ENCODE peak calls at places on chromosome 11, in nine cellular contexts. Y is A549, J is H1, F is endothelial cell of umbilical vein, R is SK-N-SH, V is GM12878, P is HCT116, M is HepG2, I is K562. N is an unnamed sample.

GRCh38 chr11:45994421-45995341 is 72.2 kb downstream of the LARGE2 start:
- DNase-seq in I (peak; percentile 97), R (peak; percentile 25), F (no peak), P (no peak), J (no peak), Y (no peak), M (no peak), V (no peak), N (peak; percentile 6)

GRCh38 chr11:74427377-74427776 is 29.1 kb upstream of the PGM2L1 start:
- DNase-seq in F (peak; percentile 81), P (no peak), J (no peak), V (no peak), M (no peak), I (no peak), Y (no peak), R (no peak), N (no peak)

GRCh38 chr11:82225930-82226329 is 507.7 kb downstream of the FAM181B start:
- DNase-seq in M (no peak), P (no peak), J (no peak), F (no peak), Y (no peak), V (no peak), I (no peak), R (no peak), N (no peak)

GRCh38 chr11:69867076-69868002 is 48.1 kb upstream of the FGF3 start:
- DNase-seq in M (no peak), Y (no peak), V (no peak), I (no peak), J (no peak), R (peak; percentile 33), F (no peak), P (no peak), N (no peak)

GRCh38 chr11:57485217-57486007 is 25.1 kb downstream of the RTN4RL2 start:
- DNase-seq in P (no peak), I (no peak), Y (no peak), V (no peak), F (no peak), J (no peak), M (no peak), R (no peak), N (peak; percentile 92)

GRCh38 chr11:17382046-17382728 is 6.3 kb downstream of the KCNJ11 start:
- DNase-seq in M (no peak), J (no peak), F (no peak), Y (no peak), P (no peak), V (no peak), I (no peak), R (no peak), N (no peak)

GRCh38 chr11:114060402-114061052 is 1.0 kb downstream of the ZBTB16 start:
- DNase-seq in I (no peak), V (no peak), P (no peak), J (no peak), M (no peak), Y (no peak), R (peak; percentile 67), F (peak; percentile 58), N (peak; percentile 71)

GRCh38 chr11:46727952-46728658 is 9.1 kb downstream of the F2 start:
- DNase-seq in V (no peak), J (no peak), M (no peak), Y (no peak), I (no peak), P (no peak), F (no peak), R (no peak), N (no peak)

GRCh38 chr11:1384206-1384965 is 5.3 kb upstream of the BRSK2 start:
- DNase-seq in Y (no peak), I (no peak), P (no peak), V (peak; percentile 8), J (no peak), F (no peak), R (no peak), M (no peak), N (no peak)

GRCh38 chr11:46238967-46239800 is 38.3 kb upstream of the CREB3L1 start:
- DNase-seq in I (peak; percentile 92), J (peak; percentile 83), F (peak; percentile 87), V (no peak), M (peak; percentile 40), Y (peak; percentile 86), R (peak; percentile 94), P (peak; percentile 62), N (peak; percentile 90)

GRCh38 chr11:121338536-121338935 is 46.0 kb downstream of the SC5D start:
- DNase-seq in I (no peak), P (no peak), F (no peak), J (no peak), Y (no peak), R (no peak), V (no peak), M (no peak), N (no peak)

GRCh38 chr11:118059231-118059940 is 17.5 kb upstream of the TMPRSS4 start:
- DNase-seq in F (no peak), J (no peak), M (no peak), P (no peak), V (no peak), I (no peak), Y (no peak), R (no peak), N (no peak)

GRCh38 chr11:132430352-132431091 is 1060.1 kb downstream of the NTM start:
- DNase-seq in P (no peak), Y (no peak), R (peak; percentile 59), F (no peak), M (no peak), J (no peak), V (no peak), I (no peak), N (no peak)

GRCh38 chr11:86931965-86932332 is 23.2 kb downstream of the FZD4 start:
- DNase-seq in V (no peak), Y (peak; percentile 22), J (no peak), F (peak; percentile 66), P (no peak), I (peak; percentile 88), M (no peak), R (no peak), N (peak; percentile 43)
- H3K4me3 ChIP-seq in V (no peak overlapping the region), Y (no peak overlapping the region), J (no peak overlapping the region), F (no peak overlapping the region), P (no peak overlapping the region), I (peak overlapping the region; percentile 3), M (no peak overlapping the region), R (no peak overlapping the region), N (no peak overlapping the region)

GRCh38 chr11:79060081-79060480 is 380.7 kb downstream of the TENM4 start:
- DNase-seq in R (peak; percentile 57), M (no peak), P (no peak), F (no peak), J (no peak), V (no peak), I (no peak), Y (no peak), N (no peak)

GRCh38 chr11:79066456-79067354 is 374.1 kb downstream of the TENM4 start:
- DNase-seq in I (no peak), Y (no peak), V (no peak), J (no peak), R (peak; percentile 94), F (peak; percentile 39), P (no peak), M (no peak), N (no peak)

GRCh38 chr11:79060534-79060933 is 380.3 kb downstream of the TENM4 start:
- DNase-seq in M (no peak), V (no peak), P (no peak), Y (no peak), I (no peak), F (no peak), R (no peak), J (no peak), N (no peak)

GRCh38 chr11:79059171-79059570 is 381.7 kb downstream of the TENM4 start:
- DNase-seq in R (no peak), J (no peak), Y (no peak), F (no peak), M (no peak), P (no peak), I (no peak), V (no peak), N (no peak)

GRCh38 chr11:79062814-79063762 is 377.7 kb downstream of the TENM4 start:
- DNase-seq in I (peak; percentile 11), J (peak; percentile 31), M (peak; percentile 18), Y (peak; percentile 68), F (peak; percentile 46), V (no peak), P (peak; percentile 12), R (peak; percentile 73), N (peak; percentile 17)
- TF ChIP-seq MAX in I (no peak), J (no peak), M (no peak), Y (no peak), F (no peak), V (no peak), P (no peak), R (no peak), N (no peak)

GRCh38 chr11:62337682-62338181 is 484 bp downstream of the ASRGL1 start:
- DNase-seq in Y (peak; percentile 27), V (no peak), M (no peak), R (peak; percentile 76), P (no peak), J (no peak), I (peak; percentile 41), F (peak; percentile 45), N (no peak)

GRCh38 chr11:62336949-62337681 is at the start of gene ASRGL1:
- DNase-seq in R (peak; percentile 91), M (peak; percentile 43), J (peak; percentile 54), I (peak; percentile 90), Y (peak; percentile 82), V (peak; percentile 21), P (peak; percentile 43), F (peak; percentile 77), N (peak; percentile 75)

GRCh38 chr11:62340269-62340901 is 3.1 kb downstream of the ASRGL1 start:
- DNase-seq in I (peak; percentile 71), F (peak; percentile 76), J (no peak), R (peak; percentile 50), Y (peak; percentile 30), V (peak; percentile 12), P (peak; percentile 19), M (peak; percentile 60), N (peak; percentile 74)

GRCh38 chr11:62333768-62334167 is 3.5 kb upstream of the ASRGL1 start:
- DNase-seq in R (no peak), I (no peak), M (no peak), V (no peak), P (no peak), J (no peak), F (no peak), Y (no peak), N (no peak)

GRCh38 chr11:62338218-62338617 is 970 bp downstream of the ASRGL1 start:
- DNase-seq in I (no peak), F (no peak), J (no peak), V (no peak), R (no peak), M (no peak), P (no peak), Y (no peak), N (no peak)
- H3K4me3 ChIP-seq in I (peak overlapping the region; percentile 54), F (peak overlapping the region; percentile 58), J (peak overlapping the region; percentile 72), V (no peak overlapping the region), R (peak overlapping the region; percentile 63), M (peak overlapping the region; percentile 57), P (peak overlapping the region; percentile 78), Y (peak overlapping the region; percentile 79), N (peak overlapping the region; percentile 56)

GRCh38 chr11:108647701-108648527 is 17.0 kb upstream of the DDX10 start:
- DNase-seq in V (no peak), P (peak; percentile 69), R (peak; percentile 54), J (peak; percentile 64), F (peak; percentile 77), Y (peak; percentile 18), M (peak; percentile 50), I (peak; percentile 81), N (peak; percentile 78)
- TF ChIP-seq MAX in V (no peak), P (no peak), R (no peak), J (peak; percentile 12), F (no peak), Y (no peak), M (no peak), I (no peak), N (no peak)